ENCODE peak calls at places on chromosomes 12 and 14, in five cellular contexts. Q, M, E, W and I are unnamed samples.

GRCh38 chr12:107105410-107105703 is 12.0 kb upstream of the CRY1 start:
- DNase-seq in W (no peak), E (no peak), M (no peak), Q (no peak), I (peak; percentile 25)

GRCh38 chr12:544941-545635 is 85.3 kb downstream of the B4GALNT3 start:
- DNase-seq in W (no peak), Q (no peak), M (no peak), E (no peak), I (no peak)

GRCh38 chr12:93773122-93773871 is 96.1 kb downstream of the CRADD start:
- DNase-seq in Q (no peak), E (no peak), M (peak; percentile 80), W (no peak), I (no peak)

GRCh38 chr12:93402333-93403311 is 24.9 kb downstream of the NUDT4 start:
- DNase-seq in E (no peak), W (no peak), Q (no peak), M (no peak), I (no peak)

GRCh38 chr12:6230321-6231110 is 30.3 kb downstream of the CD9 start:
- DNase-seq in E (peak; percentile 69), M (no peak), W (no peak), Q (peak; percentile 92), I (no peak)

GRCh38 chr12:57473886-57474285 is 5.8 kb downstream of the ARHGAP9 start:
- DNase-seq in M (no peak), W (no peak), E (no peak), Q (no peak), I (no peak)

GRCh38 chr12:114671664-114672476 is 12.1 kb downstream of the TBX3 start:
- DNase-seq in W (peak; percentile 78), M (no peak), Q (no peak), E (no peak), I (peak; percentile 73)

GRCh38 chr14:100772607-100773165 is 46.0 kb downstream of the DLK1 start:
- DNase-seq in M (no peak), Q (no peak), E (no peak), W (no peak), I (no peak)

GRCh38 chr14:59282366-59282765 is 93.9 kb downstream of the DAAM1 start:
- DNase-seq in E (no peak), Q (no peak), M (no peak), W (no peak), I (no peak)

GRCh38 chr14:33786091-33786825 is 164.6 kb downstream of the EGLN3 start:
- DNase-seq in E (no peak), M (no peak), Q (no peak), W (no peak), I (no peak)

GRCh38 chr14:100290607-100291304 is 15.5 kb downstream of the SLC25A29 start:
- DNase-seq in M (no peak), Q (peak; percentile 86), E (no peak), W (no peak), I (no peak)

DNA sequence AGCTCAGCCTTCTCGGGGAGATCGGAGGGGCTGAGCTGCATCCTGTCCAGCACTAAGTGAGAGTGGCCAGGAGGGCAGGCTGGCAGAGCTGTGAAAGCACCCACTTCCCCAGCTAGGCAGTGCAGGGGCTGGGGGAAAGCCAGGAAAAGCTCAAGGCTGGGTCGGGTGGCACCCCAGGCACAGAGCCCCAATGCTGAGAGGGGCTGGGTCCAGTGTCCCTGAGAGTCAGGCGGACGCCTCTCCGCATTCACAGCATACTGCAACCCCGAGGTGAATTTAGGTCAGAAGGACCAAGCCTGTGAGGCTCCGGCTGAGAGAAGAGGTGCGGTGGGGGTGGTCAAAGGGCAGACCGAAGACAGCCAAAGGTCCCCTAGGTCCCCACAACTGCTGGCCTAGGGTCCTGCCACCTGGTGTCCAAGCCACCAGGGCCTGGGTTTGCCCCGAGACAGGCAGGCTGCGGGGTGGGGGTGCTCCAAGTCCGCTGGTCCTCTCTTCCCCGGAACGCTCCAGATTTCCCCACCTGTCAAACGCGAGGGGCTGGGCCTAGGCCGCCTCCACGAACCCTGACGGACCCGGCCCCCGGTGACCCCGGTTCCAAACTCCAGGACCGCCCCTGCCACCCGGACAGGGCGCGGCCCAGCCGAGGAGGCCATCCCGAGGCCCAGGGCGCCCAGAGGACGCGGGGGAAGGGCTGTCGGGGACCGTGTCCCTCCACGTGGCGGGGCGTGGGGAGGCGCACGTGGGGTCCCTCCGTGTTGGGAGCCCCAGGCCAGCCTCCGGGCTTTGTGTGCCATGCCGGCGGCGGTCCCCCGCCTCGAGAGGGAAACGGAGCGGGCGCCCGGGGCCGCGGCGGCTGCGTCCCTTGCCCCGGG is 527 bp downstream of the CAMKK2 start:
- DNase-seq in Q (peak; percentile 27), M (peak; percentile 47), E (no peak), W (peak; percentile 65), I (peak; percentile 44)
- TF ChIP-seq CREB1 in Q (no peak), M (no peak), E (no peak), W (no peak), I (no peak)

GRCh38 chr12:77895699-77896098 is 65.0 kb downstream of the NAV3 start:
- DNase-seq in Q (no peak), W (no peak), E (no peak), M (no peak), I (no peak)
- H2AFZ ChIP-seq in Q (no peak overlapping the region), W (no peak overlapping the region), E (no peak overlapping the region), M (no peak overlapping the region), I (no peak overlapping the region)

GRCh38 chr12:79883216-79883615 is 51.7 kb downstream of the PPP1R12A start:
- DNase-seq in W (no peak), M (no peak), Q (no peak), E (no peak), I (no peak)

GRCh38 chr12:79885956-79886490 is 48.9 kb downstream of the PPP1R12A start:
- DNase-seq in W (no peak), E (no peak), Q (no peak), M (no peak), I (no peak)

GRCh38 chr12:79884401-79885006 is 50.4 kb downstream of the PPP1R12A start:
- DNase-seq in Q (no peak), M (no peak), W (no peak), E (no peak), I (no peak)

GRCh38 chr12:79887912-79888311 is 47.0 kb downstream of the PPP1R12A start:
- DNase-seq in M (no peak), W (no peak), Q (no peak), E (no peak), I (no peak)

DNA sequence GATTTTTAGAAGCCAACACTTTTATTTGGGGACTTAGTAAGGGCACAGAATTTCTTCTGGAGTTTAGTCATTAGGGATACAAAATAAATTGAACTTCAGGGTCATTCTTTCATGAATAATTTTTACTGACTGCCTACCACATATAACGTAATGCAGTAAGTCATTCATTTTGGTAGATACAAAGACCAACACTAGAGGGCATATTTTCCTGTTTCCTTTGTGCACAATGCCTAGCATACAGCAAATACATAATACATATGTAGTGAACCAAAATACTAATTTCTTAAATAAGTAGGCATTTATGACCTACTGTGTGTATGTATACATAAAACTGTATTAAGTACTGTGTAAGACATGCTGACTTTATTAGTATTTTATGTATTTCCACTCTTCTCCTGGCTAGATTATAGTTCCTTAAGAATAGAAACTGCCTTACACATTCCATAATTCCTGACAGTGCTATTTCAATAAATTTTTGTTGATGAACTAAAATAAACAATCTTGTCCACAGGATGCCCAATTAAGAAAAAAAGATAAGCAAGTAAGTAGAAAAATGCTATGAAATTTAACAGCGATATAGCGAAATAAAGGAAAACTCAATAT is 47.9 kb downstream of the PPP1R12A start:
- DNase-seq in M (peak; percentile 55), Q (peak; percentile 54), E (peak; percentile 23), W (no peak), I (peak; percentile 67)
- TF ChIP-seq CREB1 in M (no peak), Q (no peak), E (no peak), W (no peak), I (no peak)

GRCh38 chr12:83823386-83824045 is 1089.1 kb downstream of the SLC6A15 start:
- DNase-seq in Q (peak; percentile 27), W (peak; percentile 78), E (no peak), M (peak; percentile 20), I (peak; percentile 84)
- H2AFZ ChIP-seq in Q (no peak overlapping the region), W (peak overlapping the region; percentile 81), E (no peak overlapping the region), M (no peak overlapping the region), I (peak overlapping the region; percentile 45)

GRCh38 chr12:22285871-22286270 is 48.6 kb downstream of the ST8SIA1 start:
- DNase-seq in Q (no peak), W (no peak), E (no peak), M (no peak), I (no peak)

GRCh38 chr12:22284871-22285270 is 49.6 kb downstream of the ST8SIA1 start:
- DNase-seq in Q (no peak), M (no peak), E (no peak), W (no peak), I (no peak)

GRCh38 chr12:22282283-22282682 is 52.2 kb downstream of the ST8SIA1 start:
- DNase-seq in M (no peak), E (no peak), W (no peak), Q (no peak), I (no peak)

GRCh38 chr12:22283508-22283907 is 51.0 kb downstream of the ST8SIA1 start:
- DNase-seq in M (no peak), Q (no peak), W (no peak), E (no peak), I (peak; percentile 13)

GRCh38 chr12:22283006-22283506 is 51.5 kb downstream of the ST8SIA1 start:
- DNase-seq in E (no peak), M (no peak), W (no peak), Q (no peak), I (no peak)
- TF ChIP-seq CREB1 in E (no peak), M (no peak), W (no peak), Q (no peak), I (no peak)